ENCODE peak calls at places on chromosomes 16 and 17, in nine cellular contexts. P is aorta, V is ovary, B is GM23248, C is lower lobe of right lung, I is pancreas, L is hepatocyte, O is OCI-LY7, W is A549. E is an unnamed sample. For H3K4me1, the result is how much of the 10 kb centered on the place peaks cover.

GRCh38 chr17:45270828-45271418 is 9.0 kb upstream of the SPATA32 start:
- DNase-seq in P (no peak), V (no peak), B (peak), C (no peak), I (no peak), L (no peak), O (peak), W (no peak), E (peak)

GRCh38 chr16:7338826-7339225 is 6.2 kb downstream of the RBFOX1 start:
- DNase-seq in P (no peak), V (no peak), B (no peak), C (no peak), I (no peak), L (no peak), O (no peak), W (no peak), E (no peak)

GRCh38 chr17:40327735-40328385 is 18.9 kb downstream of the RARA start:
- DNase-seq in P (no peak), V (peak), B (peak), C (peak), I (no peak), L (no peak), O (no peak), W (no peak), E (no peak)

GRCh38 chr17:9240659-9241370 is 219.5 kb downstream of the NTN1 start:
- DNase-seq in P (peak), V (peak), B (peak), C (no peak), I (peak), L (peak), O (no peak), W (peak), E (no peak)

GRCh38 chr17:32927201-32927723 is 691 bp upstream of the TMEM98 start:
- DNase-seq in P (no peak), V (no peak), B (peak), C (no peak), I (no peak), L (peak), O (no peak), W (no peak), E (no peak)

GRCh38 chr16:53999841-54000240 is 286.7 kb downstream of the IRX3 start:
- DNase-seq in P (no peak), V (no peak), B (peak), C (no peak), I (no peak), L (no peak), O (no peak), W (no peak), E (no peak)

GRCh38 chr16:83830769-83831450 is 23.1 kb downstream of the HSBP1 start:
- DNase-seq in P (no peak), V (no peak), B (no peak), C (no peak), I (no peak), L (no peak), O (no peak), W (no peak), E (no peak)

GRCh38 chr16:12097523-12098428 is 121.2 kb downstream of the SNX29 start:
- DNase-seq in P (peak), V (peak), B (peak), C (peak), I (no peak), L (peak), O (no peak), W (no peak), E (no peak)

GRCh38 chr17:6159541-6160187 is 89.5 kb downstream of the WSCD1 start:
- DNase-seq in P (no peak), V (no peak), B (no peak), C (no peak), I (no peak), L (no peak), O (no peak), W (no peak), E (no peak)

GRCh38 chr16:15770107-15770506 is 86.7 kb downstream of the MYH11 start:
- DNase-seq in P (peak), V (no peak), B (no peak), C (no peak), I (no peak), L (no peak), O (no peak), W (no peak), E (no peak)

GRCh38 chr17:28684963-28685362 is 23.0 kb downstream of the SUPT6H start:
- DNase-seq in P (no peak), V (peak), B (peak), C (no peak), I (no peak), L (peak), O (no peak), W (peak), E (no peak)

GRCh38 chr16:85995591-85996461 is 96.9 kb downstream of the IRF8 start:
- DNase-seq in P (no peak), V (no peak), B (no peak), C (no peak), I (no peak), L (peak), O (peak), W (no peak), E (no peak)

GRCh38 chr17:7676533-7676932 is 10.8 kb downstream of the TP53 start:
- DNase-seq in P (no peak), V (no peak), B (no peak), C (no peak), I (no peak), L (no peak), O (no peak), W (no peak), E (no peak)

GRCh38 chr16:70157105-70157476 is 16.5 kb upstream of the CLEC18C start:
- DNase-seq in P (no peak), V (no peak), B (no peak), C (no peak), I (no peak), L (peak), O (no peak), W (no peak), E (no peak)

GRCh38 chr16:674968-675883 is at the start of gene RHBDL1:
- DNase-seq in P (no peak), V (no peak), B (peak), C (peak), I (peak), L (peak), O (no peak), W (peak), E (no peak)

GRCh38 chr17:81924557-81925532 is 2.7 kb downstream of the MAFG start:
- DNase-seq in P (no peak), V (peak), B (no peak), C (no peak), I (peak), L (peak), O (no peak), W (peak), E (peak)

GRCh38 chr16:50665128-50665878 is 15.8 kb downstream of the SNX20 start:
- DNase-seq in P (peak), V (peak), B (peak), C (peak), I (peak), L (peak), O (peak), W (peak), E (peak)

GRCh38 chr16:68737730-68738590 is 868 bp downstream of the CDH1 start:
- DNase-seq in P (no peak), V (peak), B (no peak), C (peak), I (peak), L (peak), O (no peak), W (peak), E (no peak)

GRCh38 chr17:68095205-68095811 is 59.8 kb downstream of the KPNA2 start:
- DNase-seq in P (no peak), V (no peak), B (no peak), C (no peak), I (no peak), L (no peak), O (no peak), W (no peak), E (no peak)

GRCh38 chr17:69677130-69677529 is 262.6 kb downstream of the MAP2K6 start:
- DNase-seq in P (no peak), V (no peak), B (no peak), C (no peak), I (no peak), L (no peak), O (no peak), W (no peak), E (no peak)

GRCh38 chr16:87697792-87698191 is 68.0 kb downstream of the KLHDC4 start:
- DNase-seq in P (no peak), V (no peak), B (no peak), C (no peak), I (no peak), L (no peak), O (no peak), W (no peak), E (no peak)

GRCh38 chr16:87697256-87697655 is 68.5 kb downstream of the KLHDC4 start:
- DNase-seq in P (no peak), V (no peak), B (no peak), C (no peak), I (peak), L (no peak), O (no peak), W (no peak), E (no peak)

GRCh38 chr16:87698241-87698640 is 67.5 kb downstream of the KLHDC4 start:
- DNase-seq in P (no peak), V (no peak), B (no peak), C (no peak), I (no peak), L (no peak), O (peak), W (no peak), E (no peak)

GRCh38 chr16:87700406-87701065 is 65.2 kb downstream of the KLHDC4 start:
- DNase-seq in P (no peak), V (no peak), B (no peak), C (no peak), I (no peak), L (no peak), O (no peak), W (no peak), E (no peak)

DNA sequence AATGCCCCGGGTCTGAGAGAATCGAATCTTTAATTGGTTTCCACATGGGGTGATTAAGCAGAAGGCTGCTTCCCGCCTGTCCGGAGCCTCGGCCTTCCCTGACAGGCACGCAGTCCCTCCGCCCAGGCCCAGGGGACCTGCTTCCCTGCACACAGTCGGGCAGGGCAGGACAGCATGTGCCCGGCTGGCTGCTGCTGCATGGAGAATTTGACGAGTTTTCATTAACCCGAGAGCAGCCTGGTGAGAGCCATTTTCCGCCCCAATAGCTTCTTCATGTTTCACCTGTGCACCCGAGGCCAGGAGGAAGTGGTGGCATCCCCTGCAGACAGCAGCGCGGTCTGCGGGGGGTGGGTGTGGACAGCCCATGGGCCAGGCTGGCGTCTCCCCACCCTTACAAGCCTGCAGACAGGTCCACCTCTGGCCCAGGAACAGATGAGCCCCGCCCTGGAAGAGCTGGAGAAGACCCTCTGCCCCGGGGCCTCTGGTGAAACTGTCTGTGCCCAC is 67.1 kb downstream of the KLHDC4 start:
- DNase-seq in P (no peak), V (no peak), B (no peak), C (no peak), I (no peak), L (no peak), O (peak), W (no peak), E (no peak)
- H3K27ac ChIP-seq in P (no peak), V (no peak), B (no peak), C (no peak), I (no peak), L (no peak), O (peak), W (no peak), E (no peak)

DNA sequence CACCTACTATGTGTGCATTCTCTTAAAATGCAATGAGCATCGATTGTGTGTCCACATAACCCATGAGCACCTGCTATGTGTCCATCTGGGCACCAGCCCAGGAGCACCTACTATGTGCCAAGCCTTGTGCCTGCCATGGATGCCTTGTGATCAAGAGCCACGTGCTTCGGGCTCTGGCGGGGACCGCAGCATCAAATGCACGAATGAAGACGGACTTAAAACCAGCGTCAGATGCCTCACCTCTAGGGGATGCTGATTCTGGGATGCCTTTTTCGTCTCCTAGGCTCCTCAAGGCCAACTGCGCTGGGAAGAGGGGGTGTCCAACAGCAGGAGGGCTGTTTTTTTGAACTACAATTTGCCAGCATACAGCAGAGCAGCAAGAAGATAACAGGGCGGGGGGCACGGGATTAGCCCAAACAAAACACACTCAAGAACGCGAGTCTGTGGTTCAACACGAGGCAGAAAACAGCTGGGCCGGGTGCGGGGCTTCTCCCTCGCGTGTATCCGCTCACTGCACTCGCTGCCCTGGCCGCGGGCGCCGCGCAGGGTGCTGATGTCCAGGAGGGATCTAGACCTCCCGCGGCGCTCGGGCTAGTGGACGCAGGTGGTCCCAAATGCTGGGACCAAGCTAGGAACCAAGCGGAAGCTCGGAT is 1.2 kb upstream of the GLIS2 start:
- DNase-seq in P (peak), V (peak), B (peak), C (no peak), I (no peak), L (peak), O (peak), W (peak), E (no peak)
- H3K4me1 ChIP-seq in P (under half), V (under half), B (under half), C (half or more), I (under half), L (under half), O (under half), W (half or more), E (under half)

GRCh38 chr17:78227455-78227916 is 3.9 kb upstream of the TMEM235 start:
- DNase-seq in P (no peak), V (no peak), B (no peak), C (no peak), I (no peak), L (no peak), O (no peak), W (no peak), E (no peak)
- H3K27ac ChIP-seq in P (no peak), V (no peak), B (no peak), C (no peak), I (no peak), L (no peak), O (no peak), W (no peak), E (no peak)

DNA sequence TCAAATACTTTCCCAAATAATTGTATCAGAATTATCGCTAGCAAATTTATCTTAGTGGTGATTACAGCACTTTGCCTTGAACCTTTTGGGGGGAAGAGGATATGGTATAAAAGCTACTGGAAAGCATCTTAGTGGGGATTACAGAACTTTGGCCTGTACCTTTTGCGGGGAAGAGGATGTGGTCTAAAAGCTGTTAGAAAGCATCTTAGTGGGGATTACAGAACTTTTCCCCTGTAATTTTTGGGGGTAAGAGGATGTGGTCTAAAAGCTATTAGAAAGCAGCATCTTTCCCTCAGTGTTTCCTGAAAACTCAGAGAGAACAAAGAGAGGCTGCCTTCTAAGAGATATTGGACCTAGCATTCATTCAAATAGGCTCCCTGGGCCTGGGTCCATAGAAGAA is 4.1 kb downstream of the SLFN12 start:
- DNase-seq in P (no peak), V (no peak), B (no peak), C (no peak), I (no peak), L (no peak), O (no peak), W (no peak), E (no peak)
- H3K4me1 ChIP-seq in P (under half), V (under half), B (under half), C (under half), I (under half), L (under half), O (under half), W (under half), E (under half)

DNA sequence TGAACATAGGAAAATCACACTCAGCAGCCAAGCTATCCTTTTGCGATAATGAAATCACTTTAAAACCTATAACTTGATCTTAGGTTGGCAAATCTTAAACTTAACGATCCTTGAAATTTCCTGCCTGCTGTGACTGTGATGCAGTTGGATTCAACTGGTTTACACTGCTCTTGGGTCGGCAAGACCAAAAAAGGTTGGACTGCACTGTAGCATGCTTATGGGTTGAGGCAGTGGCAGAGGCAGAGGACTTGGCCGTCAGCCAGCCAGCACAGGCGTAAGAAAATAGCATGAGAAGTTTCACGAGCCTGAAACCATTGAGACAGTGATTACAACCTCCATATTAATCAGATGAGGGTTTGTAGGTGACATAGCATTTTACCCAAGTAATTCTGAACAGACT is 21.4 kb downstream of the WSB1 start:
- DNase-seq in P (peak), V (peak), B (peak), C (peak), I (no peak), L (peak), O (no peak), W (no peak), E (no peak)
- H3K27ac ChIP-seq in P (no peak), V (peak), B (peak), C (peak), I (no peak), L (peak), O (no peak), W (no peak), E (no peak)

DNA sequence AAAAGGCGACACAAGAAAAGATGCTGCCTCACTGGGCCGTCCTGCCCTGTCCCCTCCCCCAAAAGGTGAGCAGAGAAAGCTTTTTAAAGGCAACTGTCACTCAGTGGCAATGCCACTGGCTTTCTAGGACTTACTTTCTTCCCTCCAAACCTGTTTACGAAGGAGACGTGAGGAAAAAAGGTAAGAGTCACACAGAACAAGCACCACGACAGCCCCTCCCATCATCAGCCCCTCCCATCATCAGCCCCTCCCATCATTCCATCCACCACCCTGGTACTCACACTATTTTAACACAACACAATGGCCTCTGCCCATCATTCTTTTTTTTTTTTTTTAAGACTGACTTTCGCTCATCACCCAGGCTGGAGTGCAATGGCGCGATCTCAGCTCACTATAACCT is 77.1 kb downstream of the NXN start:
- DNase-seq in P (no peak), V (no peak), B (no peak), C (no peak), I (no peak), L (no peak), O (no peak), W (no peak), E (no peak)
- H3K4me1 ChIP-seq in P (under half), V (under half), B (under half), C (under half), I (under half), L (under half), O (under half), W (under half), E (under half)

GRCh38 chr17:27456681-27457404 is 595 bp downstream of the KSR1 start:
- DNase-seq in P (peak), V (peak), B (peak), C (no peak), I (peak), L (peak), O (no peak), W (no peak), E (no peak)
- H3K27ac ChIP-seq in P (no peak), V (peak), B (no peak), C (peak), I (peak), L (peak), O (no peak), W (peak), E (peak)

DNA sequence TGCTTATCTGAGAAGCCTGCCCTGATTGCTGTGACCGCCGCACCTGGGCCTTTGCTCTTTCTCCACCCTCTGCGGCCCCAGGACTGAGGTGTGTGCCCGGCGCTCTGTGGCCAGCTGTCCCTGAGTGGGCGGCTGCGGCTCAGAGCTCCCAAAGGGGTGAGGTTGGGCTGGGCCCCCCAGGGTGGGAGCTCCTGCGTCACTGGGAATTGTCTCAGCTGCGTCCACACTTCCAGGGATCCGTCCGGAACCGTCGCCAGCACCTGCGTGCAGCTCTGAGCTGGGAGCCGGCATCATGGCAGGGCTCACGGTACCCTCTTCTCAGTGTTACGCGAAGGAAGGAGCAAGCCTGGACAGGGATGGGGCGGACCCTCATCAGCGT is 24.3 kb downstream of the ZNF469 start:
- DNase-seq in P (no peak), V (no peak), B (no peak), C (no peak), I (no peak), L (no peak), O (no peak), W (no peak), E (no peak)
- H3K4me1 ChIP-seq in P (under half), V (under half), B (under half), C (under half), I (under half), L (under half), O (under half), W (under half), E (under half)

E was measured in CD4-positive, alpha-beta memory T cell.